ENCODE peak calls at places on chromosomes 11 and 22, in nine cellular contexts. One of them, this sample, is unnamed.

GRCh38 chr11:31995031-31995430 is 95.8 kb upstream of the RCN1 start:
- DNase-seq in RWPE1: no peak
- DNase-seq in mucosa of descending colon: no peak
- DNase-seq in esophagus squamous epithelium: no peak
- DNase-seq in fibroblast of mammary gland: no peak
- DNase-seq in midbrain: no peak
- DNase-seq in stimulated activated naive CD4-positive, alpha-beta T cell: no peak
- DNase-seq in NCI-H460: no peak
- DNase-seq in stimulated activated CD4-positive, alpha-beta T cell treated with anti-CD3 and anti-CD28 coated beads, Interleukin-2, amount 100 ng/mL, for 48 hours: no peak
- DNase-seq in this sample: peak

GRCh38 chr11:100719362-100719761 is 32.3 kb downstream of the ARHGAP42 start:
- DNase-seq in RWPE1: no peak
- DNase-seq in mucosa of descending colon: no peak
- DNase-seq in esophagus squamous epithelium: no peak
- DNase-seq in fibroblast of mammary gland: peak
- DNase-seq in midbrain: no peak
- DNase-seq in stimulated activated naive CD4-positive, alpha-beta T cell: no peak
- DNase-seq in NCI-H460: no peak
- DNase-seq in stimulated activated CD4-positive, alpha-beta T cell treated with anti-CD3 and anti-CD28 coated beads, Interleukin-2, amount 100 ng/mL, for 48 hours: no peak
- DNase-seq in this sample: no peak

GRCh38 chr11:19536131-19536530 is 176.5 kb upstream of the NAV2 start:
- DNase-seq in RWPE1: no peak
- DNase-seq in mucosa of descending colon: no peak
- DNase-seq in esophagus squamous epithelium: no peak
- DNase-seq in fibroblast of mammary gland: no peak
- DNase-seq in midbrain: no peak
- DNase-seq in stimulated activated naive CD4-positive, alpha-beta T cell: no peak
- DNase-seq in NCI-H460: no peak
- DNase-seq in stimulated activated CD4-positive, alpha-beta T cell treated with anti-CD3 and anti-CD28 coated beads, Interleukin-2, amount 100 ng/mL, for 48 hours: no peak
- DNase-seq in this sample: no peak

GRCh38 chr11:96098511-96099241 is 174.8 kb upstream of the MTMR2 start:
- DNase-seq in RWPE1: no peak
- DNase-seq in mucosa of descending colon: peak
- DNase-seq in esophagus squamous epithelium: no peak
- DNase-seq in fibroblast of mammary gland: peak
- DNase-seq in midbrain: no peak
- DNase-seq in stimulated activated naive CD4-positive, alpha-beta T cell: no peak
- DNase-seq in NCI-H460: no peak
- DNase-seq in stimulated activated CD4-positive, alpha-beta T cell treated with anti-CD3 and anti-CD28 coated beads, Interleukin-2, amount 100 ng/mL, for 48 hours: no peak
- DNase-seq in this sample: peak

GRCh38 chr11:45577755-45578154 is 87.7 kb downstream of the CHST1 start:
- DNase-seq in RWPE1: no peak
- DNase-seq in mucosa of descending colon: no peak
- DNase-seq in esophagus squamous epithelium: no peak
- DNase-seq in fibroblast of mammary gland: no peak
- DNase-seq in midbrain: no peak
- DNase-seq in stimulated activated naive CD4-positive, alpha-beta T cell: no peak
- DNase-seq in NCI-H460: no peak
- DNase-seq in stimulated activated CD4-positive, alpha-beta T cell treated with anti-CD3 and anti-CD28 coated beads, Interleukin-2, amount 100 ng/mL, for 48 hours: no peak
- DNase-seq in this sample: no peak

GRCh38 chr11:65419773-65420481 is 2.7 kb upstream of the NEAT1 start:
- DNase-seq in RWPE1: peak
- DNase-seq in mucosa of descending colon: peak
- DNase-seq in esophagus squamous epithelium: peak
- DNase-seq in fibroblast of mammary gland: peak
- DNase-seq in midbrain: peak
- DNase-seq in stimulated activated naive CD4-positive, alpha-beta T cell: peak
- DNase-seq in NCI-H460: peak
- DNase-seq in stimulated activated CD4-positive, alpha-beta T cell treated with anti-CD3 and anti-CD28 coated beads, Interleukin-2, amount 100 ng/mL, for 48 hours: peak
- DNase-seq in this sample: peak

GRCh38 chr11:133240908-133241307 is 291.4 kb downstream of the OPCML start:
- DNase-seq in RWPE1: no peak
- DNase-seq in mucosa of descending colon: no peak
- DNase-seq in esophagus squamous epithelium: no peak
- DNase-seq in fibroblast of mammary gland: no peak
- DNase-seq in midbrain: no peak
- DNase-seq in stimulated activated naive CD4-positive, alpha-beta T cell: no peak
- DNase-seq in NCI-H460: no peak
- DNase-seq in stimulated activated CD4-positive, alpha-beta T cell treated with anti-CD3 and anti-CD28 coated beads, Interleukin-2, amount 100 ng/mL, for 48 hours: no peak
- DNase-seq in this sample: no peak

GRCh38 chr11:130428271-130428670 is at the start of gene ADAMTS8:
- DNase-seq in RWPE1: no peak
- DNase-seq in mucosa of descending colon: no peak
- DNase-seq in esophagus squamous epithelium: no peak
- DNase-seq in fibroblast of mammary gland: no peak
- DNase-seq in midbrain: no peak
- DNase-seq in stimulated activated naive CD4-positive, alpha-beta T cell: no peak
- DNase-seq in NCI-H460: no peak
- DNase-seq in stimulated activated CD4-positive, alpha-beta T cell treated with anti-CD3 and anti-CD28 coated beads, Interleukin-2, amount 100 ng/mL, for 48 hours: no peak
- DNase-seq in this sample: no peak

GRCh38 chr11:17846852-17847453 is 112.4 kb downstream of the KCNC1 start:
- DNase-seq in RWPE1: no peak
- DNase-seq in mucosa of descending colon: no peak
- DNase-seq in esophagus squamous epithelium: no peak
- DNase-seq in fibroblast of mammary gland: peak
- DNase-seq in midbrain: peak
- DNase-seq in stimulated activated naive CD4-positive, alpha-beta T cell: no peak
- DNase-seq in NCI-H460: no peak
- DNase-seq in stimulated activated CD4-positive, alpha-beta T cell treated with anti-CD3 and anti-CD28 coated beads, Interleukin-2, amount 100 ng/mL, for 48 hours: no peak
- DNase-seq in this sample: no peak

GRCh38 chr22:20299736-20300136 is 20.1 kb downstream of the DGCR6L start:
- DNase-seq in RWPE1: no peak
- DNase-seq in mucosa of descending colon: no peak
- DNase-seq in esophagus squamous epithelium: no peak
- DNase-seq in fibroblast of mammary gland: peak
- DNase-seq in midbrain: no peak
- DNase-seq in stimulated activated naive CD4-positive, alpha-beta T cell: peak
- DNase-seq in NCI-H460: no peak
- DNase-seq in stimulated activated CD4-positive, alpha-beta T cell treated with anti-CD3 and anti-CD28 coated beads, Interleukin-2, amount 100 ng/mL, for 48 hours: no peak
- DNase-seq in this sample: peak

GRCh38 chr11:33128739-33129138 is 32.5 kb downstream of the CSTF3 start:
- DNase-seq in RWPE1: no peak
- DNase-seq in mucosa of descending colon: no peak
- DNase-seq in esophagus squamous epithelium: no peak
- DNase-seq in fibroblast of mammary gland: no peak
- DNase-seq in midbrain: no peak
- DNase-seq in stimulated activated naive CD4-positive, alpha-beta T cell: no peak
- DNase-seq in NCI-H460: no peak
- DNase-seq in stimulated activated CD4-positive, alpha-beta T cell treated with anti-CD3 and anti-CD28 coated beads, Interleukin-2, amount 100 ng/mL, for 48 hours: no peak
- DNase-seq in this sample: no peak

GRCh38 chr22:22378446-22379415 is 129.8 kb downstream of the ZNF280B start:
- DNase-seq in RWPE1: no peak
- DNase-seq in mucosa of descending colon: no peak
- DNase-seq in esophagus squamous epithelium: no peak
- DNase-seq in fibroblast of mammary gland: no peak
- DNase-seq in midbrain: no peak
- DNase-seq in stimulated activated naive CD4-positive, alpha-beta T cell: no peak
- DNase-seq in NCI-H460: no peak
- DNase-seq in stimulated activated CD4-positive, alpha-beta T cell treated with anti-CD3 and anti-CD28 coated beads, Interleukin-2, amount 100 ng/mL, for 48 hours: no peak
- DNase-seq in this sample: no peak